ENCODE peak calls at places on chromosomes 12 and 14, in seven cellular contexts. B is RPMI7951, H is NCI-H1436, L is MCF 10A, Q is Peyer's patch, G is endothelial cell of umbilical vein, M is T47D. V is an unnamed sample.

GRCh38 chr12:54300732-54301427 is at the start of gene NFE2:
- DNase-seq in B (peak), H (peak), L (peak), Q (peak), G (no peak), M (peak), V (peak)

GRCh38 chr14:55579724-55580400 is at the start of gene KTN1:
- DNase-seq in B (peak), H (peak), L (peak), Q (peak), G (peak), M (peak), V (peak)

GRCh38 chr14:100402631-100403030 is 79.5 kb downstream of the SLC25A47 start:
- DNase-seq in B (no peak), H (peak), L (no peak), Q (peak), G (peak), M (no peak), V (no peak)

GRCh38 chr12:124545508-124546418 is 21.6 kb downstream of the NCOR2 start:
- DNase-seq in B (no peak), H (no peak), L (no peak), Q (no peak), G (no peak), M (no peak), V (peak)

GRCh38 chr12:118237053-118237665 is 101.2 kb downstream of the PEBP1 start:
- DNase-seq in B (no peak), H (no peak), L (no peak), Q (no peak), G (no peak), M (no peak), V (no peak)

GRCh38 chr12:129762436-129762835 is 141.4 kb downstream of the TMEM132D start:
- DNase-seq in B (peak), H (no peak), L (no peak), Q (no peak), G (no peak), M (no peak), V (no peak)

GRCh38 chr12:95637471-95638155 is 86.3 kb upstream of the USP44 start:
- DNase-seq in B (no peak), H (no peak), L (peak), Q (no peak), G (peak), M (no peak), V (no peak)

GRCh38 chr14:102993523-102993922 is 63.8 kb downstream of the CDC42BPB start:
- DNase-seq in B (peak), H (no peak), L (peak), Q (no peak), G (peak), M (peak), V (no peak)

GRCh38 chr12:112347521-112347920 is 34.7 kb downstream of the HECTD4 start:
- DNase-seq in B (peak), H (no peak), L (peak), Q (no peak), G (no peak), M (no peak), V (no peak)

GRCh38 chr14:73426877-73427276 is 31.5 kb downstream of the NUMB start:
- DNase-seq in B (peak), H (no peak), L (no peak), Q (no peak), G (peak), M (no peak), V (no peak)

GRCh38 chr12:116423053-116423452 is 136.1 kb upstream of the MAP1LC3B2 start:
- DNase-seq in B (peak), H (no peak), L (peak), Q (no peak), G (no peak), M (no peak), V (no peak)

GRCh38 chr14:69941768-69942742 is 62.8 kb downstream of the SMOC1 start:
- DNase-seq in B (no peak), H (no peak), L (no peak), Q (no peak), G (no peak), M (no peak), V (no peak)

GRCh38 chr14:63867926-63868921 is 15.4 kb downstream of the SYNE2 start:
- DNase-seq in B (peak), H (no peak), L (no peak), Q (no peak), G (peak), M (no peak), V (no peak)

GRCh38 chr14:24160850-24161804 is at the start of gene IRF9:
- DNase-seq in B (peak), H (peak), L (peak), Q (peak), G (peak), M (peak), V (peak)

GRCh38 chr12:118055144-118055557 is 5.8 kb downstream of the WSB2 start:
- DNase-seq in B (peak), H (peak), L (peak), Q (no peak), G (peak), M (no peak), V (peak)

GRCh38 chr12:40376533-40377267 is 151.9 kb downstream of the LRRK2 start:
- DNase-seq in B (no peak), H (no peak), L (no peak), Q (no peak), G (no peak), M (no peak), V (no peak)

GRCh38 chr12:92519284-92519683 is 183.5 kb upstream of the PLEKHG7 start:
- DNase-seq in B (no peak), H (no peak), L (no peak), Q (no peak), G (no peak), M (no peak), V (no peak)

GRCh38 chr14:40850191-40850590 is 756.5 kb upstream of the LRFN5 start:
- DNase-seq in B (no peak), H (no peak), L (no peak), Q (no peak), G (no peak), M (no peak), V (no peak)

GRCh38 chr12:75865315-75865714 is 166.3 kb downstream of the PHLDA1 start:
- DNase-seq in B (no peak), H (no peak), L (no peak), Q (no peak), G (peak), M (no peak), V (no peak)

GRCh38 chr12:50040657-50041056 is 15.4 kb upstream of the RACGAP1 start:
- DNase-seq in B (no peak), H (no peak), L (no peak), Q (no peak), G (no peak), M (no peak), V (peak)

GRCh38 chr12:617304-617915 is 45.8 kb downstream of the NINJ2 start:
- DNase-seq in B (peak), H (no peak), L (no peak), Q (no peak), G (peak), M (no peak), V (peak)

GRCh38 chr12:51326762-51327439 is 2.9 kb upstream of the BIN2 start:
- DNase-seq in B (peak), H (no peak), L (peak), Q (no peak), G (peak), M (no peak), V (no peak)

GRCh38 chr14:96098309-96098998 is 59.3 kb downstream of the C14orf132 start:
- DNase-seq in B (peak), H (peak), L (peak), Q (no peak), G (peak), M (peak), V (no peak)

GRCh38 chr12:11171953-11172675 is 1.1 kb downstream of the SMIM10L1 start:
- DNase-seq in B (peak), H (no peak), L (peak), Q (no peak), G (no peak), M (no peak), V (no peak)

V was measured in spleen.